ENCODE peak calls at places on chromosomes 3 and 15, in four cellular contexts. S is breast epithelium, I is aorta, O is right atrium auricular region. F is an unnamed sample.

GRCh38 chr3:182711261-182711683 is 82.0 kb upstream of the ATP11B start:
- DNase-seq in S (no peak), I (no peak), O (no peak), F (no peak)

GRCh38 chr3:197171481-197172067 is 126.8 kb downstream of the DLG1 start:
- DNase-seq in S (no peak), I (no peak), O (no peak), F (no peak)

GRCh38 chr3:157464283-157464682 is 27.6 kb downstream of the PTX3 start:
- DNase-seq in S (no peak), I (no peak), O (no peak), F (no peak)

GRCh38 chr3:109774108-109774507 is 436.8 kb upstream of the DPPA4 start:
- DNase-seq in S (no peak), I (no peak), O (no peak), F (no peak)

GRCh38 chr3:90033242-90033641 is 925.8 kb downstream of the EPHA3 start:
- DNase-seq in S (no peak), I (no peak), O (no peak), F (no peak)

GRCh38 chr3:22981176-22981575 is 222.0 kb upstream of the UBE2E2 start:
- DNase-seq in S (no peak), I (no peak), O (no peak), F (no peak)

GRCh38 chr3:69787436-69788168 is 48.3 kb downstream of the MITF start:
- DNase-seq in S (no peak), I (no peak), O (no peak), F (no peak)

GRCh38 chr3:197700095-197700494 is 36.6 kb downstream of the RUBCN start:
- DNase-seq in S (no peak), I (no peak), O (no peak), F (no peak)

GRCh38 chr3:108088697-108089096 is 2.1 kb downstream of the CD47 start:
- DNase-seq in S (no peak), I (no peak), O (no peak), F (no peak)

GRCh38 chr3:21314688-21315087 is 436.3 kb downstream of the ZNF385D start:
- DNase-seq in S (no peak), I (no peak), O (no peak), F (no peak)

GRCh38 chr3:52146189-52146588 is 8.0 kb downstream of the POC1A start:
- DNase-seq in S (no peak), I (peak; percentile 7), O (no peak), F (no peak)

GRCh38 chr15:61047783-61048182 is 181.3 kb downstream of the RORA start:
- DNase-seq in S (no peak), I (no peak), O (no peak), F (no peak)

GRCh38 chr15:77474987-77475385 is 54.3 kb downstream of the HMG20A start:
- DNase-seq in S (no peak), I (no peak), O (no peak), F (no peak)

GRCh38 chr3:157865449-157865862 is 240.8 kb downstream of the SHOX2 start:
- DNase-seq in S (no peak), I (no peak), O (no peak), F (no peak)

GRCh38 chr15:49163678-49164077 is 6.4 kb upstream of the GALK2 start:
- DNase-seq in S (no peak), I (no peak), O (no peak), F (no peak)

GRCh38 chr3:169886671-169887070 is 16.9 kb upstream of the LRRC31 start:
- DNase-seq in S (peak; percentile 58), I (peak; percentile 88), O (peak; percentile 75), F (no peak)

GRCh38 chr15:95987886-95988573 is 342.5 kb upstream of the NR2F2 start:
- DNase-seq in S (no peak), I (no peak), O (no peak), F (no peak)

GRCh38 chr3:15204005-15204404 is 2.0 kb upstream of the CAPN7 start:
- DNase-seq in S (no peak), I (no peak), O (no peak), F (no peak)

GRCh38 chr3:22977650-22978289 is 225.4 kb upstream of the UBE2E2 start:
- DNase-seq in S (no peak), I (no peak), O (no peak), F (no peak)

GRCh38 chr15:95032181-95032580 is 800.8 kb downstream of the MCTP2 start:
- DNase-seq in S (no peak), I (no peak), O (no peak), F (no peak)

GRCh38 chr15:26867199-26868007 is 541 bp downstream of the GABRA5 start:
- DNase-seq in S (no peak), I (no peak), O (no peak), F (peak; percentile 62)

GRCh38 chr3:49535971-49536874 is 18.1 kb upstream of the BSN start:
- DNase-seq in S (no peak), I (peak; percentile 59), O (no peak), F (no peak)
- H3K4me3 ChIP-seq in S (no peak overlapping the region), I (no peak overlapping the region), O (no peak overlapping the region), F (no peak overlapping the region)

DNA sequence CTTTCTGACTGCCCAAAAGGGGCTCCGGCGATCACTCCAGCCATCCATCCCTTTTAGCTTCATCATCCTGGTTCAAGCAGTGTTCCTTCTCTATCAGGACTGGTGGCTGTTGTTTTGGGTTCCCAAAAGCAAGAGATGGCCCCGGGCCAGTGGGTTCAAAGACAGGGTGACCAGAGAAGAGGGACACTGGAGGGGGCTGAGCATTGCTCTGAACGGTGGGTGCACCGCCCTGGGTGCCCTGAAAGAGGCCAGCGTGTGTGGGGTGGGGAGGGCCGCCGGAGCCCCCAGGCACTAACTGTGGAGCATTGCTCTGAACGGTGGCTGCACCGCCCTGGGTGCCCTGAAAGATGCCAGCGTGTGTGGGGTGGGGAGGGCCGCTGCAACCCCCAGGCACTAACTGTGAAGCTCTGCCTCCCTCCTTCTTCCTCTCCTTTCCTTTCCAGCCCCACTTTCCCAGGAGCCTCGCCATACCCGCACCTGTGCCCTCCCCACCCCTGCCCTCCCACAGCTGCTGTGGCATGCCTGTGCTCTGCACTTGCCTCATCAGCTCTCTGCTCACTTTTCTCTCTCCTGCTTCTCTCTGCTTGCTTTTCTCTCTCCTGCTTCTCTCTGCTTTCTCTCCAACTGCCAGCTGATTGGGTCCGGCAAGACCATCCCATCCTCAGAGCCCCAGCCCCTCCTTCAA is 37.4 kb upstream of the OR4F6 start:
- DNase-seq in S (no peak), I (no peak), O (no peak), F (no peak)
- H3K36me3 ChIP-seq in S (no peaks in the 10 kb centered on the region), I (no peaks in the 10 kb centered on the region), O (no peaks in the 10 kb centered on the region), F (no peaks in the 10 kb centered on the region)

GRCh38 chr3:62875103-62876002 is at the start of gene CADPS:
- DNase-seq in S (no peak), I (no peak), O (no peak), F (no peak)

GRCh38 chr3:62872318-62872717 is 2.9 kb downstream of the CADPS start:
- DNase-seq in S (no peak), I (no peak), O (no peak), F (no peak)

GRCh38 chr3:62874398-62875102 is 666 bp downstream of the CADPS start:
- DNase-seq in S (no peak), I (no peak), O (no peak), F (no peak)

GRCh38 chr3:62876064-62876463 is 848 bp upstream of the CADPS start:
- DNase-seq in S (no peak), I (no peak), O (no peak), F (no peak)

GRCh38 chr3:62873672-62874397 is 1.4 kb downstream of the CADPS start:
- DNase-seq in S (no peak), I (no peak), O (no peak), F (no peak)
- H3K4me3 ChIP-seq in S (peak overlapping the region; percentile 64), I (no peak overlapping the region), O (peak overlapping the region; percentile 62), F (peak overlapping the region; percentile 58)

DNA sequence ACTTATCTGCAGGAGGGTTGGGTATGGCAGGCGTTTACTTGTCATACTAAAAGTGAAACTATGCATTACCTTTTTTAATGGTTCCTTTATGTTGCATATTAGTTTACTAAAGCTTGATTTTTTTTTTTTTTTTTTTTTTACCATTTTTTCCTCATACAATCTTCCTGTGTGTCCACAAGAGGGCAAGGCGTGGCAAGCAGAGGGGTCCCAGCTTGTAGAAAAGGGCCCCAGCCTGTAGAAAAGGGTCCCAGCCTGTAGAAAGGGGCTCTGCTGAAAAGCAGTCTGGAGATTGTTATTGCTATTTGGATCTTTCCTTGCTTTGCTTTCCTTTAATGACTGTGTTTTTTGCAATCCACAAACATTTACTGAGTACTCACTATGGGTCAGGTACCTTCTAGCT is 21.9 kb downstream of the MKRN2 start:
- DNase-seq in S (no peak), I (no peak), O (no peak), F (no peak)
- H3K36me3 ChIP-seq in S (peaks cover 40% of the 10 kb centered on the region), I (no peaks in the 10 kb centered on the region), O (peaks cover 94% of the 10 kb centered on the region), F (peaks cover 90% of the 10 kb centered on the region)